ENCODE peak calls at places on chromosomes 2 and 18, in ten cellular contexts. U is suprapubic skin, Q is IMR-90, N is ovary, H is sigmoid colon, V is Peyer's patch, A is transverse colon, E is lower leg skin, I is esophagus muscularis mucosa, X is GM12878. K is an unnamed sample.
A peak's percentile ranks its signal among the peaks of the same experiment; 100 is the strongest.

GRCh38 chr2:27776097-27776496 is 4.6 kb downstream of the MRPL33 start:
- DNase-seq in U (no peak), Q (peak; percentile 53), N (peak; percentile 71), H (peak; percentile 87), V (no peak), A (peak; percentile 33), E (no peak), I (peak; percentile 92), X (no peak), K (no peak)

GRCh38 chr2:71546777-71547281 is 93.5 kb downstream of the DYSF start:
- DNase-seq in U (peak; percentile 50), Q (no peak), N (no peak), H (peak; percentile 45), V (no peak), A (no peak), E (no peak), I (no peak), X (no peak), K (no peak)

GRCh38 chr2:30301551-30301950 is 70.2 kb downstream of the LBH start:
- DNase-seq in U (no peak), Q (peak; percentile 93), N (no peak), H (no peak), V (no peak), A (no peak), E (no peak), I (no peak), X (no peak), K (no peak)

GRCh38 chr2:233010569-233011267 is 2.3 kb downstream of the NGEF start:
- DNase-seq in U (no peak), Q (no peak), N (no peak), H (no peak), V (no peak), A (no peak), E (no peak), I (no peak), X (no peak), K (peak; percentile 29)

GRCh38 chr2:218710687-218711549 is at the start of gene TTLL4:
- DNase-seq in U (peak; percentile 99), Q (peak; percentile 93), N (peak; percentile 99), H (peak; percentile 99), V (peak; percentile 98), A (peak; percentile 98), E (peak; percentile 96), I (peak; percentile 99), X (peak; percentile 88), K (peak; percentile 98)

GRCh38 chr2:240999873-241000541 is 1.6 kb downstream of the SNED1 start:
- DNase-seq in U (peak; percentile 64), Q (no peak), N (no peak), H (peak; percentile 59), V (peak; percentile 45), A (peak; percentile 8), E (peak; percentile 14), I (no peak), X (no peak), K (no peak)

GRCh38 chr18:73431620-73432019 is 563.8 kb upstream of the NETO1 start:
- DNase-seq in U (no peak), Q (peak; percentile 54), N (no peak), H (no peak), V (no peak), A (no peak), E (no peak), I (no peak), X (no peak), K (no peak)

GRCh38 chr2:151056870-151057269 is 204.8 kb downstream of the RBM43 start:
- DNase-seq in U (no peak), Q (no peak), N (no peak), H (no peak), V (no peak), A (no peak), E (no peak), I (no peak), X (no peak), K (no peak)

GRCh38 chr18:4096501-4096900 is 358.6 kb downstream of the DLGAP1 start:
- DNase-seq in U (no peak), Q (peak; percentile 26), N (no peak), H (no peak), V (no peak), A (no peak), E (no peak), I (no peak), X (no peak), K (no peak)

GRCh38 chr2:40820319-40820718 is 368.4 kb upstream of the SLC8A1 start:
- DNase-seq in U (no peak), Q (peak; percentile 1), N (no peak), H (no peak), V (no peak), A (no peak), E (no peak), I (no peak), X (no peak), K (no peak)

GRCh38 chr18:46657115-46657955 is at the start of gene LOXHD1:
- DNase-seq in U (peak; percentile 44), Q (no peak), N (no peak), H (no peak), V (no peak), A (no peak), E (no peak), I (no peak), X (no peak), K (no peak)

GRCh38 chr18:28178720-28179119 is 1.8 kb upstream of the CDH2 start:
- DNase-seq in U (no peak), Q (peak; percentile 44), N (no peak), H (no peak), V (no peak), A (no peak), E (no peak), I (no peak), X (no peak), K (no peak)

GRCh38 chr2:54456526-54457325 is 599 bp downstream of the SPTBN1 start:
- DNase-seq in U (peak; percentile 69), Q (peak; percentile 19), N (peak; percentile 42), H (peak; percentile 73), V (peak; percentile 51), A (peak; percentile 17), E (no peak), I (no peak), X (no peak), K (no peak)
- TF ChIP-seq POLR2A in U (no peak), Q (no peak), N (no peak), H (no peak), V (no peak), A (no peak), E (no peak), I (no peak), X (no peak), K (no peak)

DNA sequence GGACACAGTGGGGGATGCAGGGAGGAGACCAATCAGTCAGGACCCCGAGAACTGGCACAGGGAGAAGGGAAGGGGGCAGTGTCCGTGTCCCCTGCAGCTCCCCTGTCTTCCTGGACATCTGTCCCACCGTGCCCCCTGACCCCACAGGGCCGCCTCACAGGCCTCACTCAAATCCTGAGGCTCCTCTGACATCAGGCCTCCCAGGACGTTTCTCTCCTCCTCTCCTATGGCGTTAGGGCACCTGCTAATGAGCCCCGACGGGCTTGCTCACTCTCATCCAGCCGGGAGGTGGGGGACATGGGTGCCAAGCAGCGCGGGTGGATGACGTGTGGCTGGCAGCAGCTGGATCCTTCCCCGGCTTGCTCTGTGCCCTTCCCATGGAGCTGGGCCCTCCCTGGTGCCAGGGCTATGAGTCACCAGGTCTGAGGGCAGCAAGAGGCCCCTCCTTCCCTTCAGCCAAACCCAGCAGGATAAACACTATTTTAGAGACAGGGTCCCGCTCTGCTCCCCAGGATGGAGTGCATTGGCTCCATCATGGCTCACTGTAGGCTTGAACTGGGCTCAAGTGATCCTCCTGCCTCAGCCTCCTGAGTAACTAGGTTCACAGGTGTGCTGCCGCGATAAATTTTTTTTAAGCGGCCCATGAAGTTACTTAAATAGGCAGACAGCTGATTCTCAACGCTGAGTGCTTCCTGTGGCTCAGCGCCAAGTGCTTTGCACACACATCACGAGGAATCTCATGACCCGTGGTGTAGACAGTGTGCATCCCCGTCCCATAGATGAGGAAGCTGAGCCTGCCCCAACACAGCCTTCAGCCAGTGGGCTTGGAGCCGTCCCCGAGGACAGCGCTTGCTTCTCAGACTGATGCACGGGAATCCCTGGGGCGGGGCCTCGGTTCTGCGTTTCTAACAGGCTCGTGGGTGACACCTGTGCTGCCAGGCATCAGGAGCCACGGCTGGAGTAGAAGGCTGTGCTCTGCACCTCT is 64.5 kb upstream of the HDAC4 start:
- DNase-seq in U (peak; percentile 86), Q (no peak), N (no peak), H (peak; percentile 90), V (peak; percentile 59), A (peak; percentile 70), E (peak; percentile 85), I (peak; percentile 94), X (no peak), K (peak; percentile 87)
- H3K4me3 ChIP-seq in U (peak overlapping the region; percentile 10), Q (no peak overlapping the region), N (no peak overlapping the region), H (no peak overlapping the region), V (no peak overlapping the region), A (no peak overlapping the region), E (no peak overlapping the region), I (no peak overlapping the region), X (no peak overlapping the region), K (no peak overlapping the region)

DNA sequence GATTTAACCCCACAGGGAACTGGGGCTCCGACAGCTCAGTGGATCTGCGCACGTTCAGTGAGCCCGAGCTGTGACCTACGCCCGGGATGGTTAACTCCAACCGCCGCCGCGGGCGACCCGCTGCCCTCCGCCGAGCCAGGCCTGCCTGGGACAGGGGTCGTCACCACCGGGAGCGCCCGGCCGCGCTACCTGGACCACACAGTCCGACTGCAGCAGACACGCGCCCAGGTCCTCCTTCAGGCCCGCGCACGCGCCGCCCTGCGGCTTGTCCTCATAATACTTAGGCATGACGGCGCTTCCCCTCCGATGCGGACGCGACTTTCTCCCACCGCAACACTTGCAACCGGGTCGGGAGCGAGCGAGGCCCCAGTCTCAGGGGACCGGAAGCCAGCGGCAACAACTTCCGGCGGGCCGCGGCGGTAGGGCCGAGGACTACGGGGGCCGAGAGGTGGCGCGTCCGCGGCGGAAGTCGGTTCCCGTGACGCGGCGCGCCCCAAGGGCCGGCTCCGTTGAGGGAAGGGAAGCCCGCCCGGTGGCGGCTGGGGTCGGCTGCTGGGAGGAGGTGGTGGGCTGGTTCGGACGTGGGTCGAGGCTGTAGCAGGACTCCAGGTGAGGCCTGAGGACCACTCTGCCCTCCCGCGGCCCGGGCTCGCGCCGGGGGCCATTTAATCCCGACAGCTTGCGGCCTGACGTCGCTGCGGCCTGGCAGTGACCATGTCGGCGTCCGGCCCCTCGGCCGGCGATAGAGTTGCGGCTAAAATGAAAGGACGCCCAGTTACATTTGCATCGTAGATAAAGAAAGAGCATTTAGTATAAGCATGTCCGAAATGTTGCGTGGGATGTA is at the start of the genes COA5 and UNC50:
- DNase-seq in U (peak; percentile 94), Q (peak; percentile 91), N (peak; percentile 86), H (peak; percentile 94), V (peak; percentile 93), A (peak; percentile 92), E (peak; percentile 84), I (peak; percentile 97), X (peak; percentile 37), K (no peak)
- TF ChIP-seq POLR2A in U (peak; percentile 92), Q (peak; percentile 95), N (peak; percentile 81), H (peak; percentile 71), V (peak; percentile 80), A (peak; percentile 92), E (peak; percentile 51), I (peak; percentile 84), X (peak; percentile 99), K (no peak)

GRCh38 chr2:230218411-230218810 is 1.4 kb downstream of the SP110 start:
- DNase-seq in U (no peak), Q (no peak), N (no peak), H (no peak), V (no peak), A (no peak), E (no peak), I (no peak), X (no peak), K (no peak)
- H3K4me3 ChIP-seq in U (peak overlapping the region; percentile 68), Q (no peak overlapping the region), N (no peak overlapping the region), H (peak overlapping the region; percentile 56), V (peak overlapping the region; percentile 55), A (no peak overlapping the region), E (no peak overlapping the region), I (no peak overlapping the region), X (peak overlapping the region; percentile 82), K (peak overlapping the region; percentile 74)

GRCh38 chr2:238239872-238240760 is at the start of gene HES6:
- DNase-seq in U (peak; percentile 87), Q (peak; percentile 82), N (peak; percentile 79), H (peak; percentile 94), V (peak; percentile 92), A (peak; percentile 91), E (peak; percentile 80), I (no peak), X (no peak), K (no peak)
- TF ChIP-seq POLR2A in U (peak; percentile 58), Q (peak; percentile 95), N (peak; percentile 70), H (no peak), V (peak; percentile 96), A (no peak), E (no peak), I (peak; percentile 9), X (peak; percentile 84), K (no peak)